ENCODE peak calls at places on chromosomes 7 and 10, in seven cellular contexts. L is OCI-LY7; Q is CD8-positive, alpha-beta T cell; N is A549; K is CD4-positive, CD25-positive, alpha-beta regulatory T cell; T is left ventricle myocardium inferior; O is heart left ventricle. G is an unnamed sample.

GRCh38 chr7:34157137-34157536 is 251.8 kb downstream of the BMPER start:
- DNase-seq in O (no peak), N (no peak), K (no peak), T (no peak), L (no peak), Q (no peak), G (no peak)

GRCh38 chr7:112481833-112482669 is 1.3 kb downstream of the LSMEM1 start:
- DNase-seq in L (no peak), T (peak; percentile 20), N (peak; percentile 77), K (no peak), Q (no peak), O (peak; percentile 62), G (peak; percentile 22)

GRCh38 chr10:50536617-50537252 is 87.0 kb downstream of the SGMS1 start:
- DNase-seq in T (no peak), N (no peak), Q (no peak), O (no peak), K (no peak), L (no peak), G (no peak)

GRCh38 chr7:2758673-2759603 is 70.9 kb downstream of the AMZ1 start:
- DNase-seq in K (no peak), T (no peak), N (no peak), O (no peak), Q (no peak), L (no peak), G (no peak)

GRCh38 chr7:1946461-1947450 is 276.7 kb downstream of the ELFN1 start:
- DNase-seq in K (no peak), N (no peak), O (no peak), T (peak; percentile 7), Q (no peak), L (no peak), G (no peak)

GRCh38 chr7:72785166-72785955 is 42.6 kb downstream of the TYW1B start:
- DNase-seq in O (no peak), N (no peak), L (no peak), Q (no peak), K (no peak), T (no peak), G (no peak)

GRCh38 chr10:4426866-4427265 is 399.1 kb upstream of the AKR1E2 start:
- DNase-seq in K (no peak), O (no peak), L (no peak), N (no peak), Q (no peak), T (no peak), G (no peak)

GRCh38 chr7:22154130-22154529 is 202.8 kb downstream of the RAPGEF5 start:
- DNase-seq in Q (no peak), O (no peak), N (no peak), L (no peak), T (no peak), K (no peak), G (no peak)

GRCh38 chr10:91708174-91708861 is 75.4 kb upstream of the PPP1R3C start:
- DNase-seq in Q (no peak), O (no peak), T (no peak), N (no peak), L (no peak), K (no peak), G (no peak)

GRCh38 chr7:129785457-129786178 is 167.1 kb downstream of the UBE2H start:
- DNase-seq in O (no peak), T (no peak), Q (no peak), K (no peak), N (no peak), L (no peak), G (no peak)

GRCh38 chr7:76231583-76231982 is 29.9 kb downstream of the SRRM3 start:
- DNase-seq in N (no peak), Q (no peak), K (no peak), T (no peak), O (no peak), L (no peak), G (no peak)

GRCh38 chr10:31031666-31032514 is at the start of gene ZNF438:
- DNase-seq in N (peak; percentile 95), O (peak; percentile 97), Q (peak; percentile 93), L (peak; percentile 92), T (peak; percentile 96), K (peak; percentile 91), G (peak; percentile 94)

GRCh38 chr10:28471705-28472050 is 61.2 kb upstream of the WAC start:
- DNase-seq in K (no peak), Q (no peak), L (no peak), N (no peak), T (no peak), O (no peak), G (no peak)

GRCh38 chr7:80095545-80095944 is 39.1 kb upstream of the GNAI1 start:
- DNase-seq in N (no peak), Q (no peak), T (no peak), K (no peak), L (no peak), O (no peak), G (no peak)

GRCh38 chr7:129530881-129531391 is 28.6 kb downstream of the SMKR1 start:
- DNase-seq in N (peak; percentile 62), L (no peak), O (no peak), Q (no peak), K (no peak), T (no peak), G (no peak)

GRCh38 chr7:26005683-26006410 is 146.2 kb upstream of the NFE2L3 start:
- DNase-seq in K (no peak), O (no peak), L (no peak), N (no peak), T (no peak), Q (no peak), G (no peak)

GRCh38 chr10:13788320-13788600 is 201.5 kb downstream of the PRPF18 start:
- DNase-seq in N (no peak), L (no peak), Q (no peak), O (no peak), T (no peak), K (no peak), G (no peak)

GRCh38 chr10:68235591-68235990 is 3.7 kb upstream of the ATOH7 start:
- DNase-seq in N (no peak), Q (no peak), T (no peak), K (no peak), L (no peak), O (no peak), G (no peak)

GRCh38 chr7:45702751-45703150 is 128.6 kb downstream of the ADCY1 start:
- DNase-seq in L (no peak), K (no peak), Q (no peak), N (no peak), T (no peak), O (peak; percentile 1), G (no peak)

GRCh38 chr7:99372275-99373085 is 2.0 kb upstream of the ARPC1B start:
- DNase-seq in K (no peak), O (no peak), L (no peak), N (no peak), T (no peak), Q (no peak), G (no peak)

GRCh38 chr7:86863452-86863851 is 196.0 kb downstream of the ELAPOR2 start:
- DNase-seq in L (no peak), O (no peak), T (no peak), K (no peak), Q (no peak), N (no peak), G (no peak)

GRCh38 chr10:61761825-61762217 is 99.1 kb downstream of the CABCOCO1 start:
- DNase-seq in N (no peak), Q (no peak), K (no peak), T (no peak), L (no peak), O (no peak), G (no peak)

GRCh38 chr7:111424768-111425167 is 137.5 kb downstream of the IMMP2L start:
- DNase-seq in O (no peak), Q (no peak), L (no peak), N (no peak), K (no peak), T (no peak), G (no peak)

GRCh38 chr7:149796287-149796860 is 23.0 kb upstream of the ZNF467 start:
- DNase-seq in T (no peak), Q (no peak), O (no peak), K (no peak), L (no peak), N (no peak), G (no peak)

GRCh38 chr10:422232-422631 is 267.2 kb downstream of the DIP2C start:
- DNase-seq in T (no peak), Q (no peak), L (no peak), O (no peak), N (no peak), K (no peak), G (no peak)

GRCh38 chr7:108848486-108848885 is 278.8 kb downstream of the DNAJB9 start:
- DNase-seq in T (no peak), Q (no peak), L (no peak), O (no peak), K (no peak), N (no peak), G (no peak)

GRCh38 chr7:29923231-29923630 is 66.4 kb downstream of the SCRN1 start:
- DNase-seq in L (no peak), N (no peak), K (no peak), O (no peak), Q (no peak), T (no peak), G (peak; percentile 20)
- H3K27ac ChIP-seq in L (no peak overlapping the region), N (no peak overlapping the region), K (no peak overlapping the region), O (no peak overlapping the region), Q (no peak overlapping the region), T (no peak overlapping the region), G (peak overlapping the region; percentile 48)

GRCh38 chr7:116500071-116500853 is 724 bp downstream of the CAV2 start:
- DNase-seq in Q (no peak), O (peak; percentile 45), K (no peak), L (no peak), T (peak; percentile 37), N (peak; percentile 63), G (no peak)
- H3K27ac ChIP-seq in Q (no peak overlapping the region), O (peak overlapping the region; percentile 99), K (no peak overlapping the region), L (no peak overlapping the region), T (peak overlapping the region; percentile 99), N (peak overlapping the region; percentile 88), G (peak overlapping the region; percentile 14)

GRCh38 chr7:47420117-47420780 is 161.7 kb downstream of the TNS3 start:
- DNase-seq in Q (no peak), N (no peak), K (no peak), L (no peak), T (no peak), O (no peak), G (no peak)
- H3K27ac ChIP-seq in Q (no peak overlapping the region), N (no peak overlapping the region), K (no peak overlapping the region), L (no peak overlapping the region), T (no peak overlapping the region), O (no peak overlapping the region), G (no peak overlapping the region)

GRCh38 chr10:79322616-79323566 is 24.4 kb upstream of the PPIF start:
- DNase-seq in O (peak; percentile 47), K (peak; percentile 51), L (no peak), Q (peak; percentile 68), T (no peak), N (no peak), G (peak; percentile 16)

GRCh38 chr10:79321951-79322350 is 25.3 kb upstream of the PPIF start:
- DNase-seq in K (no peak), Q (no peak), N (no peak), L (no peak), T (no peak), O (no peak), G (no peak)

GRCh38 chr10:79323602-79324001 is 23.7 kb upstream of the PPIF start:
- DNase-seq in O (no peak), T (no peak), L (no peak), Q (no peak), N (no peak), K (no peak), G (no peak)

GRCh38 chr10:79320785-79321493 is 26.3 kb upstream of the PPIF start:
- DNase-seq in O (no peak), T (no peak), Q (no peak), N (peak; percentile 83), L (no peak), K (no peak), G (no peak)

GRCh38 chr10:79321494-79321882 is 25.8 kb upstream of the PPIF start:
- DNase-seq in O (no peak), T (no peak), N (no peak), L (no peak), K (no peak), Q (no peak), G (no peak)
- H3K27ac ChIP-seq in O (no peak overlapping the region), T (no peak overlapping the region), N (peak overlapping the region; percentile 49), L (no peak overlapping the region), K (no peak overlapping the region), Q (no peak overlapping the region), G (no peak overlapping the region)

G was measured in caudate nucleus.